ENCODE peak calls at places on chromosome 3, in five cellular contexts. B is mesenchymal stem cell, J is neuronal stem cell, S is IMR-90, K is H9. O is an unnamed sample.

GRCh38 chr3:27387625-27388024 is 18.4 kb upstream of the NEK10 start:
- DNase-seq in B (peak), J (no peak), S (peak), K (no peak), O (peak)

GRCh38 chr3:152417181-152417580 is 148.5 kb downstream of the MBNL1 start:
- DNase-seq in B (no peak), J (no peak), S (peak), K (no peak), O (no peak)

GRCh38 chr3:59451041-59451763 is 401.4 kb upstream of the CFAP20DC start:
- DNase-seq in B (peak), J (no peak), S (no peak), K (no peak), O (peak)

GRCh38 chr3:48897401-48898376 is 993 bp downstream of the SLC25A20 start:
- DNase-seq in B (peak), J (no peak), S (no peak), K (no peak), O (no peak)

GRCh38 chr3:45509038-45509767 is 85.3 kb upstream of the LIMD1 start:
- DNase-seq in B (peak), J (no peak), S (peak), K (peak), O (peak)

GRCh38 chr3:69983546-69984265 is 15.8 kb upstream of the SAMMSON start:
- DNase-seq in B (no peak), J (no peak), S (no peak), K (no peak), O (no peak)

GRCh38 chr3:28590851-28591250 is 242.2 kb upstream of the AZI2 start:
- DNase-seq in B (no peak), J (no peak), S (no peak), K (no peak), O (no peak)

GRCh38 chr3:192817053-192817452 is 89.7 kb upstream of the FGF12 start:
- DNase-seq in B (peak), J (no peak), S (peak), K (no peak), O (no peak)

GRCh38 chr3:1404270-1404669 is 311.4 kb downstream of the CNTN6 start:
- DNase-seq in B (peak), J (peak), S (no peak), K (peak), O (peak)

GRCh38 chr3:172076212-172076611 is 36.8 kb downstream of the FNDC3B start:
- DNase-seq in B (no peak), J (no peak), S (no peak), K (no peak), O (no peak)

GRCh38 chr3:43185656-43186375 is 79.9 kb upstream of the POMGNT2 start:
- DNase-seq in B (peak), J (no peak), S (peak), K (no peak), O (no peak)

GRCh38 chr3:158771577-158771976 is 30.3 kb upstream of the MFSD1 start:
- DNase-seq in B (no peak), J (no peak), S (no peak), K (no peak), O (no peak)

GRCh38 chr3:64150527-64151238 is 74.6 kb downstream of the PRICKLE2 start:
- DNase-seq in B (peak), J (no peak), S (peak), K (no peak), O (no peak)
- H3K18ac ChIP-seq in B (peak), J (peak), S (peak), K (no peak), O (no peak)

GRCh38 chr3:72242326-72242725 is 457.4 kb upstream of the PROK2 start:
- DNase-seq in B (no peak), J (no peak), S (no peak), K (no peak), O (no peak)
- H3K23ac ChIP-seq in B (no peak), J (no peak), S (no peak), K (no peak), O (no peak)

GRCh38 chr3:111863942-111864341 is 4.9 kb downstream of the PHLDB2 start:
- DNase-seq in B (no peak), J (no peak), S (peak), K (no peak), O (no peak)
- H3K27ac ChIP-seq in B (peak), J (no peak), S (no peak), K (no peak), O (no peak)

GRCh38 chr3:44339990-44340389 is 1.4 kb downstream of the TCAIM start:
- DNase-seq in B (no peak), J (no peak), S (no peak), K (no peak), O (no peak)

GRCh38 chr3:44337253-44337652 is 1.3 kb upstream of the TCAIM start:
- DNase-seq in B (no peak), J (no peak), S (no peak), K (peak), O (peak)

GRCh38 chr3:44338828-44339127 is 212 bp downstream of the TCAIM start:
- DNase-seq in B (no peak), J (no peak), S (no peak), K (no peak), O (no peak)

GRCh38 chr3:44339181-44339741 is 695 bp downstream of the TCAIM start:
- DNase-seq in B (no peak), J (no peak), S (no peak), K (no peak), O (no peak)

DNA sequence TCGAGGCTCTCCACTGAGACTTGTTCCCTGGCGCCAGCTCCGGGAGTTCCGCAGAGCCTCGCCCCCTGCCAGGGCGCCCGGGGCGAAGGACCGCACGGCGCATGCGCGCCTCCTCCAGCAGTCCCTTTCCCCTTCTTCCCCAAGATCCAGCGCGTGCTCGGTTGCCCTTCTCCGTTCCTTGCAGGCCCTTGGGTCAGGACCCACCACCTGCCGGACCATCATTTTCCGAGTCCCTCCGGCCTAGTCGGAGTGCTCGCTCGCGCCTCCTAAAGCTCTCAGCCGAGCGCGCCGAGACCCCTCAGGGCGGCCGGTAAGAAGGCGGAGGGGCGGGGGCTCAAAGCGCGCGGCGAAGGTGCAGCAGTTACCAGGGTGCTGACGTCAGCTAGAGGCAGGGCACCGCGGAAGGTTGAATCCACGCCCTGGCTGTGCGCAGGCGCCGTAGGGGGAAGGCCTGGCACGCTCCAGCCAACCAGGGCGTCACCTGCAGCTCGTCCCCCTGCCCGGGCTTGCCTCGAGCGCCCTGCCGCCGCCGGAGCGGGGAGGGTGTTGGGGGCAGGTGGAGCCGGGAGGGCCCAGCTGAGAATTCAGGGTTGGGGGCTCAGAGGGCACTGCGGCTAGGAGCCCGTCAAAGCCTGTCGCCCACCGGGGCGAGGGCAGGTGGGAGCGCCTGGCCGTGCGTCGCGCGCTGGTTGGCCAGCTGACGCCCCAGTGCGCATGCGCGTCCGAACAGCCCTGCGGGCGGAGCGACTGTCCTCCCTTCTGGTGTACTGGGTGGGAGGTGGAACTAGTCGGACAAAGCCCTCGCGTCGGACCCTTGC is at the start of gene TCAIM:
- DNase-seq in B (peak), J (peak), S (peak), K (peak), O (peak)
- H3K18ac ChIP-seq in B (peak), J (peak), S (peak), K (peak), O (peak)

GRCh38 chr3:84959470-84960380 is 936 bp downstream of the CADM2 start:
- DNase-seq in B (no peak), J (peak), S (no peak), K (peak), O (peak)
- H3K23ac ChIP-seq in B (no peak), J (peak), S (no peak), K (no peak), O (no peak)